ENCODE peak calls at places on chromosomes 12 and 14, in ten cellular contexts. T is midbrain; H is stimulated activated CD4-positive, alpha-beta T cell treated with anti-CD3 and anti-CD28 coated beads, Interleukin-1b, Interleukin-23, amount 100 ng/mL, for 1 hour; J is tibial artery; I is hepatic stellate cell; B is amygdala; U is left cardiac atrium; K is activated CD8-positive, alpha-beta memory T cell treated with anti-CD3 and anti-CD28 coated beads for 1 hour; E is HEK293T; Z is heart right ventricle. O is an unnamed sample.

GRCh38 chr12:52669426-52669825 is 10.8 kb downstream of the KRT1 start:
- DNase-seq in Z (no peak), U (no peak), J (no peak), K (no peak), E (no peak), T (no peak), I (no peak), B (no peak), H (no peak), O (no peak)

GRCh38 chr12:60522684-60523083 is 926.9 kb downstream of the SLC16A7 start:
- DNase-seq in I (no peak), T (peak), K (no peak), J (no peak), E (no peak), Z (no peak), B (peak), H (no peak), U (no peak), O (no peak)

GRCh38 chr12:71725011-71725410 is 29.7 kb upstream of the RAB21 start:
- DNase-seq in K (no peak), Z (no peak), U (no peak), J (no peak), I (no peak), B (no peak), H (no peak), E (no peak), T (no peak), O (no peak)

GRCh38 chr12:23944067-23944466 is 5.4 kb downstream of the SOX5 start:
- DNase-seq in K (no peak), Z (no peak), J (no peak), U (no peak), E (peak), H (no peak), T (no peak), I (no peak), B (no peak), O (no peak)

GRCh38 chr12:75720807-75721206 is 209.4 kb upstream of the KRR1 start:
- DNase-seq in B (no peak), E (peak), H (no peak), K (no peak), Z (no peak), I (no peak), J (no peak), T (no peak), U (no peak), O (peak)

GRCh38 chr12:107536613-107537012 is 149.0 kb upstream of the PWP1 start:
- DNase-seq in H (no peak), I (no peak), B (no peak), T (no peak), Z (no peak), K (no peak), U (no peak), J (no peak), E (no peak), O (no peak)

GRCh38 chr12:31238764-31239387 is 87.1 kb downstream of the SINHCAF start:
- DNase-seq in U (peak), Z (peak), E (peak), T (peak), J (no peak), H (peak), K (peak), I (peak), B (peak), O (peak)

GRCh38 chr12:57616383-57617101 is 5.3 kb downstream of the ARHGEF25 start:
- DNase-seq in Z (no peak), U (no peak), I (peak), T (no peak), E (no peak), B (no peak), J (no peak), H (no peak), K (no peak), O (no peak)

GRCh38 chr14:71346685-71347084 is 439.4 kb downstream of the PCNX1 start:
- DNase-seq in U (no peak), Z (no peak), T (no peak), B (no peak), J (no peak), I (no peak), H (no peak), E (no peak), K (no peak), O (no peak)

GRCh38 chr12:1544991-1545700 is 49.2 kb downstream of the FBXL14 start:
- DNase-seq in J (no peak), H (no peak), B (no peak), U (peak), I (no peak), K (no peak), T (no peak), Z (no peak), E (no peak), O (peak)

GRCh38 chr12:26278266-26278665 is 82.9 kb downstream of the SSPN start:
- DNase-seq in Z (no peak), B (no peak), E (no peak), J (no peak), I (no peak), T (no peak), U (no peak), H (no peak), K (no peak), O (no peak)

GRCh38 chr14:23403139-23403438 is 5.0 kb downstream of the MYH6 start:
- DNase-seq in U (no peak), T (no peak), J (no peak), I (no peak), Z (no peak), H (no peak), K (no peak), B (no peak), E (no peak), O (peak)

GRCh38 chr12:57936513-57936883 is 4.9 kb upstream of the ATP23 start:
- DNase-seq in I (no peak), J (no peak), Z (no peak), T (no peak), K (no peak), E (no peak), B (no peak), U (no peak), H (no peak), O (no peak)

GRCh38 chr12:111434680-111435338 is 29.1 kb downstream of the SH2B3 start:
- DNase-seq in U (peak), B (no peak), T (no peak), H (peak), I (no peak), Z (peak), K (peak), J (no peak), E (no peak), O (peak)

GRCh38 chr12:113473942-113474341 is 2.3 kb upstream of the LHX5 start:
- DNase-seq in U (no peak), H (no peak), E (no peak), J (no peak), K (no peak), B (no peak), T (no peak), I (no peak), Z (no peak), O (no peak)

GRCh38 chr14:95256011-95256775 is 63.5 kb downstream of the CLMN start:
- DNase-seq in E (no peak), K (no peak), H (no peak), J (no peak), U (no peak), I (no peak), Z (no peak), B (no peak), T (peak), O (no peak)

GRCh38 chr12:6307521-6307920 is 3.0 kb upstream of the PLEKHG6 start:
- DNase-seq in T (no peak), E (no peak), H (no peak), U (no peak), B (no peak), J (no peak), K (no peak), I (no peak), Z (no peak), O (no peak)

GRCh38 chr12:6231359-6232268 is 31.4 kb downstream of the CD9 start:
- DNase-seq in I (no peak), B (no peak), U (no peak), J (no peak), Z (no peak), E (no peak), K (no peak), T (no peak), H (no peak), O (no peak)

GRCh38 chr14:68520637-68521556 is 272.0 kb downstream of the ZFP36L1 start:
- DNase-seq in Z (no peak), K (no peak), J (no peak), H (no peak), E (no peak), B (no peak), U (no peak), T (no peak), I (no peak), O (no peak)

GRCh38 chr14:104082807-104083206 is 2.7 kb upstream of the ASPG start:
- DNase-seq in B (no peak), Z (peak), H (no peak), I (peak), U (peak), J (no peak), K (no peak), E (no peak), T (no peak), O (peak)

GRCh38 chr12:1094714-1095113 is 103.7 kb downstream of the ERC1 start:
- DNase-seq in I (no peak), K (no peak), U (no peak), B (no peak), T (no peak), J (no peak), H (no peak), Z (no peak), E (no peak), O (no peak)

GRCh38 chr14:96059519-96060135 is 20.5 kb downstream of the C14orf132 start:
- DNase-seq in E (no peak), B (no peak), Z (no peak), I (no peak), J (peak), H (no peak), U (no peak), T (no peak), K (no peak), O (no peak)

GRCh38 chr12:12467701-12468218 is 94.9 kb downstream of the DUSP16 start:
- DNase-seq in E (no peak), I (peak), Z (no peak), U (no peak), B (peak), J (peak), T (peak), H (no peak), K (no peak), O (no peak)